ENCODE peak calls at places on chromosome 18, in four cellular contexts. One of them, this sample, is unnamed.

GRCh38 chr18:55405655-55406373 is 182.2 kb downstream of the TCF4 start:
- DNase-seq in OCI-LY7: no peak
- DNase-seq in progenitor cell of endocrine pancreas: no peak
- DNase-seq in lower lobe of right lung: peak
- DNase-seq in this sample: no peak

GRCh38 chr18:45398448-45398847 is 216.8 kb upstream of the SLC14A2 start:
- DNase-seq in OCI-LY7: no peak
- DNase-seq in progenitor cell of endocrine pancreas: no peak
- DNase-seq in lower lobe of right lung: no peak
- DNase-seq in this sample: no peak

GRCh38 chr18:48942554-48943261 is 8.1 kb downstream of the SMAD7 start:
- DNase-seq in OCI-LY7: no peak
- DNase-seq in progenitor cell of endocrine pancreas: peak
- DNase-seq in lower lobe of right lung: no peak
- DNase-seq in this sample: no peak

GRCh38 chr18:3688682-3689081 is 238.7 kb downstream of the TGIF1 start:
- DNase-seq in OCI-LY7: no peak
- DNase-seq in progenitor cell of endocrine pancreas: no peak
- DNase-seq in lower lobe of right lung: no peak
- DNase-seq in this sample: no peak

GRCh38 chr18:3060667-3061580 is 48.0 kb upstream of the LPIN2 start:
- DNase-seq in OCI-LY7: peak
- DNase-seq in progenitor cell of endocrine pancreas: no peak
- DNase-seq in lower lobe of right lung: no peak
- DNase-seq in this sample: peak

GRCh38 chr18:2587788-2588187 is 16.4 kb downstream of the NDC80 start:
- DNase-seq in OCI-LY7: no peak
- DNase-seq in progenitor cell of endocrine pancreas: no peak
- DNase-seq in lower lobe of right lung: no peak
- DNase-seq in this sample: no peak

GRCh38 chr18:5238371-5238758 is 41.3 kb upstream of the AKAIN1 start:
- DNase-seq in OCI-LY7: peak
- DNase-seq in progenitor cell of endocrine pancreas: peak
- DNase-seq in lower lobe of right lung: peak
- DNase-seq in this sample: no peak

GRCh38 chr18:23835076-23835475 is 145.8 kb downstream of the LAMA3 start:
- DNase-seq in OCI-LY7: no peak
- DNase-seq in progenitor cell of endocrine pancreas: no peak
- DNase-seq in lower lobe of right lung: no peak
- DNase-seq in this sample: no peak

GRCh38 chr18:12652861-12653401 is 5.0 kb downstream of the SPIRE1 start:
- DNase-seq in OCI-LY7: no peak
- DNase-seq in progenitor cell of endocrine pancreas: no peak
- DNase-seq in lower lobe of right lung: no peak
- DNase-seq in this sample: no peak

GRCh38 chr18:70058916-70059315 is 111.2 kb upstream of the CD226 start:
- DNase-seq in OCI-LY7: no peak
- DNase-seq in progenitor cell of endocrine pancreas: no peak
- DNase-seq in lower lobe of right lung: no peak
- DNase-seq in this sample: no peak

GRCh38 chr18:48138660-48139426 is 208.4 kb upstream of the SMAD2 start:
- DNase-seq in OCI-LY7: no peak
- DNase-seq in progenitor cell of endocrine pancreas: no peak
- DNase-seq in lower lobe of right lung: no peak
- DNase-seq in this sample: no peak

GRCh38 chr18:73270919-73271318 is 403.1 kb upstream of the NETO1 start:
- DNase-seq in OCI-LY7: no peak
- DNase-seq in progenitor cell of endocrine pancreas: no peak
- DNase-seq in lower lobe of right lung: no peak
- DNase-seq in this sample: no peak

GRCh38 chr18:75203456-75204261 is 5.3 kb downstream of the PTGR3 start:
- DNase-seq in OCI-LY7: no peak
- DNase-seq in progenitor cell of endocrine pancreas: no peak
- DNase-seq in lower lobe of right lung: no peak
- DNase-seq in this sample: no peak

GRCh38 chr18:45627204-45627526 is 11.9 kb downstream of the SLC14A2 start:
- DNase-seq in OCI-LY7: no peak
- DNase-seq in progenitor cell of endocrine pancreas: no peak
- DNase-seq in lower lobe of right lung: no peak
- DNase-seq in this sample: no peak

GRCh38 chr18:55287146-55287806 is 300.7 kb downstream of the TCF4 start:
- DNase-seq in OCI-LY7: no peak
- DNase-seq in progenitor cell of endocrine pancreas: no peak
- DNase-seq in lower lobe of right lung: no peak
- DNase-seq in this sample: no peak

GRCh38 chr18:12362473-12363174 is 14.4 kb downstream of the AFG3L2 start:
- DNase-seq in OCI-LY7: no peak
- DNase-seq in progenitor cell of endocrine pancreas: no peak
- DNase-seq in lower lobe of right lung: no peak
- DNase-seq in this sample: no peak

GRCh38 chr18:70621710-70622109 is 332.9 kb downstream of the SOCS6 start:
- DNase-seq in OCI-LY7: no peak
- DNase-seq in progenitor cell of endocrine pancreas: no peak
- DNase-seq in lower lobe of right lung: no peak
- DNase-seq in this sample: no peak

DNA sequence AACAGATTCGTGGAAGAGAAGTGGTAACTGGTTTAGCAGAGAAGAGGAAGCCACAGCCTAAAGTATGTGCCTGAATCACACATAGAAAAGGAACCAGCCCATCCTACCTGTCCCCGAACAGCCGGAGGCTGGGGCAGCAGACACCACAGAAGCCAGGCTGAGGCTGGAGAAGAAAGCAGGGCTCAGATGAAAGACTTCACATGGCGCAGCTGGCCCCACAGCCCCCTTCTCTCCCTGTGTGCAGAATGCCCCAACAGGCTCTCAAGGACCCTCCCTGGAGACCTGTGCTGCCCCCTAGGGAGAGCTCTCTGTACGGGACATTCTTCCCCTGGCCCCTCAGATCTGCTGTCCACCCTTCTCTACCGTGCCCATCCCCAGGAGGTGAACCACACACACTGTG is 83.5 kb upstream of the RAB12 start:
- DNase-seq in OCI-LY7: peak
- DNase-seq in progenitor cell of endocrine pancreas: no peak
- DNase-seq in lower lobe of right lung: no peak
- DNase-seq in this sample: no peak
- TF ChIP-seq CTCF in OCI-LY7: peak
- TF ChIP-seq CTCF in progenitor cell of endocrine pancreas: peak
- TF ChIP-seq CTCF in lower lobe of right lung: no peak
- TF ChIP-seq CTCF in this sample: no peak

GRCh38 chr18:64949885-64950284 is 800.9 kb upstream of the CDH7 start:
- DNase-seq in OCI-LY7: no peak
- DNase-seq in progenitor cell of endocrine pancreas: no peak
- DNase-seq in lower lobe of right lung: no peak
- DNase-seq in this sample: no peak
- TF ChIP-seq CTCF in OCI-LY7: no peak
- TF ChIP-seq CTCF in progenitor cell of endocrine pancreas: no peak
- TF ChIP-seq CTCF in lower lobe of right lung: no peak
- TF ChIP-seq CTCF in this sample: no peak

GRCh38 chr18:26717123-26717522 is 148.4 kb downstream of the AQP4 start:
- DNase-seq in OCI-LY7: no peak
- DNase-seq in progenitor cell of endocrine pancreas: no peak
- DNase-seq in lower lobe of right lung: no peak
- DNase-seq in this sample: no peak
- TF ChIP-seq CTCF in OCI-LY7: no peak
- TF ChIP-seq CTCF in progenitor cell of endocrine pancreas: no peak
- TF ChIP-seq CTCF in lower lobe of right lung: no peak
- TF ChIP-seq CTCF in this sample: no peak

DNA sequence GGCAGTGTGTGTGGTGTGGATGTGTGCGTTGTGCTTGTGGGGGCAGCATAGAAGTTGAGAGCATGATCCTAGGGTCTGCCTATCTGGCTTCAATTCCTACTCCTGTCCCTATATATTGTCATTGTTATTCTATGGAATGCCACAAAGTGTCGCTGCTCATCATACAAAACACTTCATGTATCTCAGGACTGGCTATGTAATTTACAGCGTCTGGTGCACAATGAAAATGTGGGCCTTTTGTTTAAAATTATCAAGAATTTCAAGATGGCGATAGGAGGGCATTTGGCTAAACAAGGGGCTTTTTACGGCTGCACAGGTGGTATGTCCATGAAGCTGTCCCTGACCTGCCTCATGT is 3.4 kb downstream of the SERPINB2 start:
- DNase-seq in OCI-LY7: no peak
- DNase-seq in progenitor cell of endocrine pancreas: no peak
- DNase-seq in lower lobe of right lung: no peak
- DNase-seq in this sample: no peak
- TF ChIP-seq CTCF in OCI-LY7: no peak
- TF ChIP-seq CTCF in progenitor cell of endocrine pancreas: no peak
- TF ChIP-seq CTCF in lower lobe of right lung: no peak
- TF ChIP-seq CTCF in this sample: no peak

DNA sequence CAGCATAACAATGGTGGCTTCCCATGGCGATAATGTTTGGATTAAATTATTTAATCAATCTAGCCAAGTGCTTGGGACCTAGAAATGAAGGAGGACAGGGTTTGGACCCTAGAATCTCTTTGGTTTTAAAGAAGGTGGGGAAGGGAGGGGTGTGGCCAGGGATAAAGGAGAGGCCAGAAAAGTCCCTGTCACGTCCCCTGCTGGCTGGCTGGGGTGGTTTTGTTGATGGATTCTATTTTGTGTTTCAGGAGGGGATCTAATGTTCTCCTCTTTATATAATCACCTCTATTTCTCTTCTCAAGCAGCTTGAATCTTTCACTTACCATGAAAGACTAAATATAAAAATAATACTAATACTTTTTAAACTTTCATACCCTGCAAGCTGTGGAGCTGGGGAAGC is 52.6 kb upstream of the GALR1 start:
- DNase-seq in OCI-LY7: no peak
- DNase-seq in progenitor cell of endocrine pancreas: no peak
- DNase-seq in lower lobe of right lung: no peak
- DNase-seq in this sample: no peak
- TF ChIP-seq CTCF in OCI-LY7: peak
- TF ChIP-seq CTCF in progenitor cell of endocrine pancreas: peak
- TF ChIP-seq CTCF in lower lobe of right lung: no peak
- TF ChIP-seq CTCF in this sample: no peak

GRCh38 chr18:59149007-59149406 is 9.3 kb downstream of the SEC11C start:
- DNase-seq in OCI-LY7: no peak
- DNase-seq in progenitor cell of endocrine pancreas: no peak
- DNase-seq in lower lobe of right lung: no peak
- DNase-seq in this sample: no peak
- TF ChIP-seq CTCF in OCI-LY7: no peak
- TF ChIP-seq CTCF in progenitor cell of endocrine pancreas: no peak
- TF ChIP-seq CTCF in lower lobe of right lung: no peak
- TF ChIP-seq CTCF in this sample: no peak

GRCh38 chr18:35592298-35592697 is 10.8 kb downstream of the GALNT1 start:
- DNase-seq in OCI-LY7: peak
- DNase-seq in progenitor cell of endocrine pancreas: no peak
- DNase-seq in lower lobe of right lung: no peak
- DNase-seq in this sample: no peak

GRCh38 chr18:35588122-35588521 is 6.6 kb downstream of the GALNT1 start:
- DNase-seq in OCI-LY7: no peak
- DNase-seq in progenitor cell of endocrine pancreas: no peak
- DNase-seq in lower lobe of right lung: no peak
- DNase-seq in this sample: no peak

GRCh38 chr18:35590935-35591334 is 9.4 kb downstream of the GALNT1 start:
- DNase-seq in OCI-LY7: no peak
- DNase-seq in progenitor cell of endocrine pancreas: no peak
- DNase-seq in lower lobe of right lung: no peak
- DNase-seq in this sample: no peak

GRCh38 chr18:35585608-35586007 is 4.1 kb downstream of the GALNT1 start:
- DNase-seq in OCI-LY7: no peak
- DNase-seq in progenitor cell of endocrine pancreas: no peak
- DNase-seq in lower lobe of right lung: no peak
- DNase-seq in this sample: no peak

GRCh38 chr18:35588995-35589394 is 7.5 kb downstream of the GALNT1 start:
- DNase-seq in OCI-LY7: peak
- DNase-seq in progenitor cell of endocrine pancreas: no peak
- DNase-seq in lower lobe of right lung: no peak
- DNase-seq in this sample: no peak
- TF ChIP-seq CTCF in OCI-LY7: peak
- TF ChIP-seq CTCF in progenitor cell of endocrine pancreas: no peak
- TF ChIP-seq CTCF in lower lobe of right lung: no peak
- TF ChIP-seq CTCF in this sample: no peak

GRCh38 chr18:475202-475624 is 25.3 kb downstream of the COLEC12 start:
- DNase-seq in OCI-LY7: no peak
- DNase-seq in progenitor cell of endocrine pancreas: no peak
- DNase-seq in lower lobe of right lung: no peak
- DNase-seq in this sample: no peak

GRCh38 chr18:477565-477964 is 22.9 kb downstream of the COLEC12 start:
- DNase-seq in OCI-LY7: peak
- DNase-seq in progenitor cell of endocrine pancreas: no peak
- DNase-seq in lower lobe of right lung: no peak
- DNase-seq in this sample: no peak

GRCh38 chr18:478679-479078 is 21.8 kb downstream of the COLEC12 start:
- DNase-seq in OCI-LY7: no peak
- DNase-seq in progenitor cell of endocrine pancreas: no peak
- DNase-seq in lower lobe of right lung: no peak
- DNase-seq in this sample: no peak

GRCh38 chr18:474416-474815 is 26.1 kb downstream of the COLEC12 start:
- DNase-seq in OCI-LY7: no peak
- DNase-seq in progenitor cell of endocrine pancreas: no peak
- DNase-seq in lower lobe of right lung: no peak
- DNase-seq in this sample: no peak

DNA sequence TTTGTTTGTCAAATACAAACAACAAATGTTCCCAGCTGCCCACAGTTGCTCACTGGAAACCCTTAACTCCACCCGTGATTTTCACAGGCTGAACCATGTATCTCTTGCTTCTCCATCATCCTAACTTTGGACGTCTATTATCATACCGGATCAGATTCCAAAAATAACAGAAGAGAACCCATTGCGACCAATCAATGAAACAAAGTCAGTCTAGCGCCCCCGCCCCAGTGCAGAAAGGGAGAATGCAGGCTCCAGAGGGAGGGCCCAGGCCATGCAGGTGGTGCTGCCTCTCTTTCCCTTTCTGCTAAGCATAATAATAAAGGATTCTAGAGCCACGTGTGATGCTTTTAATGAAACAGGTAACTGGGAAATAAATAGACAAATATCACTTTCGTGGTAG is 24.1 kb downstream of the COLEC12 start:
- DNase-seq in OCI-LY7: no peak
- DNase-seq in progenitor cell of endocrine pancreas: no peak
- DNase-seq in lower lobe of right lung: no peak
- DNase-seq in this sample: no peak
- TF ChIP-seq CTCF in OCI-LY7: peak
- TF ChIP-seq CTCF in progenitor cell of endocrine pancreas: no peak
- TF ChIP-seq CTCF in lower lobe of right lung: no peak
- TF ChIP-seq CTCF in this sample: no peak